ENCODE peak calls at places on chromosomes 16 and 17, in five cellular contexts. P is GM20000, X is uterus, Q is cardiac muscle cell, E is foreskin fibroblast. S is an unnamed sample.

GRCh38 chr17:81335388-81336157 is 40.5 kb upstream of the SLC38A10 start:
- DNase-seq in E (no peak), P (no peak), X (no peak), Q (no peak), S (no peak)

GRCh38 chr17:55609737-55610201 is 98.5 kb upstream of the SMIM36 start:
- DNase-seq in E (peak), X (no peak), P (no peak), Q (peak), S (no peak)

GRCh38 chr16:25395528-25395927 is 137.9 kb upstream of the ZKSCAN2 start:
- DNase-seq in E (no peak), X (no peak), P (no peak), Q (no peak), S (no peak)

GRCh38 chr17:72145972-72146755 is 25.3 kb downstream of the SOX9 start:
- DNase-seq in P (no peak), X (no peak), Q (no peak), E (peak), S (no peak)

GRCh38 chr17:72717676-72718075 is 374.8 kb downstream of the SLC39A11 start:
- DNase-seq in E (no peak), X (no peak), P (no peak), Q (no peak), S (no peak)

GRCh38 chr17:61411114-61411943 is 11.7 kb downstream of the TBX2 start:
- DNase-seq in X (peak), Q (peak), E (peak), P (peak), S (no peak)

GRCh38 chr16:24776486-24777220 is 47.2 kb downstream of the TNRC6A start:
- DNase-seq in P (no peak), E (peak), X (no peak), Q (no peak), S (no peak)

GRCh38 chr16:84541999-84542876 is 37.8 kb upstream of the MEAK7 start:
- DNase-seq in P (no peak), X (no peak), E (peak), Q (no peak), S (no peak)

GRCh38 chr17:78088529-78088928 is 40.0 kb downstream of the TMC6 start:
- DNase-seq in E (no peak), Q (no peak), P (no peak), X (no peak), S (no peak)

GRCh38 chr16:11389631-11390565 is 44.6 kb downstream of the RMI2 start:
- DNase-seq in Q (no peak), P (peak), E (no peak), X (no peak), S (no peak)

GRCh38 chr16:15973460-15973859 is 24.0 kb downstream of the ABCC1 start:
- DNase-seq in E (no peak), Q (no peak), X (no peak), P (no peak), S (no peak)

GRCh38 chr16:59848314-59848713 is 1114.2 kb upstream of the GOT2 start:
- DNase-seq in Q (no peak), X (no peak), P (no peak), E (peak), S (no peak)

GRCh38 chr16:65185379-65185778 is 63.5 kb upstream of the CDH11 start:
- DNase-seq in P (no peak), Q (no peak), X (no peak), E (no peak), S (no peak)

GRCh38 chr16:73179671-73180370 is 131.9 kb upstream of the ZFHX3 start:
- DNase-seq in X (peak), E (no peak), Q (no peak), P (no peak), S (no peak)

GRCh38 chr17:11896199-11896598 is 101.1 kb downstream of the ZNF18 start:
- DNase-seq in E (no peak), X (no peak), Q (no peak), P (no peak), S (no peak)

GRCh38 chr16:85079785-85080602 is 32.3 kb downstream of the CIBAR2 start:
- DNase-seq in E (no peak), P (no peak), X (no peak), Q (no peak), S (no peak)

GRCh38 chr16:24151482-24151939 is 104.6 kb upstream of the CACNG3 start:
- DNase-seq in P (no peak), E (no peak), X (no peak), Q (peak), S (no peak)

GRCh38 chr17:42507671-42508070 is 28.4 kb upstream of the NAGLU start:
- DNase-seq in P (no peak), E (no peak), Q (no peak), X (no peak), S (no peak)

GRCh38 chr17:19703106-19703775 is 13.1 kb downstream of the SLC47A2 start:
- DNase-seq in X (no peak), P (no peak), E (no peak), Q (peak), S (no peak)

GRCh38 chr17:58344791-58345157 is 7.2 kb downstream of the SUPT4H1 start:
- DNase-seq in P (no peak), X (no peak), E (no peak), Q (no peak), S (no peak)

GRCh38 chr16:11497329-11497805 is 89.4 kb downstream of the LITAF start:
- DNase-seq in E (peak), P (no peak), X (peak), Q (peak), S (peak)

GRCh38 chr16:74448990-74449389 is 27.7 kb upstream of the CLEC18B start:
- DNase-seq in P (no peak), E (peak), Q (no peak), X (peak), S (no peak)

GRCh38 chr17:57819273-57819672 is 30.6 kb downstream of the MRPS23 start:
- DNase-seq in P (no peak), E (no peak), Q (no peak), X (no peak), S (no peak)

GRCh38 chr16:71600822-71601221 is 23.9 kb upstream of the TAT start:
- DNase-seq in E (no peak), P (no peak), X (no peak), Q (no peak), S (no peak)

GRCh38 chr17:5413682-5414081 is 5.8 kb downstream of the NUP88 start:
- DNase-seq in Q (no peak), P (no peak), E (peak), X (no peak), S (no peak)

GRCh38 chr17:32998893-32999240 is 7.2 kb downstream of the SPACA3 start:
- DNase-seq in E (peak), X (no peak), Q (no peak), P (no peak), S (no peak)

DNA sequence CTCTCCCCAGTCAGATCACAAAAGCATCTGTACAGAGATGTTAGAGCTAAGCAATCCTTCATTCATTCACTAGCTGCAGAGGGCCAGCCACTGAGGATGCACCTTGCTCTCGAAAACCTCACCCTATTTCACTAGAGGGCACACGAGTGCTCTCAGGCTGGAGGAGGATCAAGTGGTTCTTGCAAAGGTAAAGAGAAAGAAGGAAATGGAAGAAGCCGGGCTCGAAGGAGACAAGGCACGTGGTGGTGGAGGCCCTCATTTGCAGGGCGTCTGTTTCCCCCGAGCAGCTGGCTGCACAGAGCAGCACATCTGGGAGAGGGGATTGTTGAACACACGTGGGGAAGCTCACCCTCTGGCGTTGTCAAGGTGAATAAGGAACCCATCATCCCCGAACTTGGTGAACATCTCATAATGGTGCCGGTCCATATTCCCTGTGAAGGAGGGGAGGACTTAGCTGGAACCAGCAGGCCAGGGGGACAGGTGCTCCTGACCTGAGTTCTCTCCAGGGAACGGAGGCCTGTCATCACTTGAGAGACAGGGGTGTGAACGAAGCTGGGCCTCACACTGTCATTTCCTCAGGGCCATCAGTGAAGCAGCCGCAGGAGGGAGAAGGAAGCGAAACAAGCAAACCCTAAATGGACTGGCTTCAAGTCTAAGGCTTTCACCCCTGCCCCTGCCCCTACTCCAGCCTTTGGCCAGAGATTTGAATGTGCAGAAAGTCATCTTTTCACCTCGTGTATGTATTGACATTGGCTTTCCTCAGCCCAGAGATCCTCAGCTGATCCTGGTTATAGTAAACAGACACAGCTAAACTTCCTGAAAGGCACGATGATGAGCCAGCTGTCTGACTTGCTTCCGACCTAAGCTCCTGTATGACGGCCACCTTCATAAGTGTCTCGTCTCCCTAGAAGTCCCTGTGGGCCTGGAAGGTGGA is 27.6 kb downstream of the PRKAR1A start:
- DNase-seq in X (peak), Q (peak), P (no peak), E (peak), S (no peak)
- TF ChIP-seq CTCF in X (peak), Q (peak), P (peak), E (peak), S (no peak)

GRCh38 chr16:88834670-88835069 is 22.1 kb downstream of the GALNS start:
- DNase-seq in P (no peak), Q (no peak), X (no peak), E (no peak), S (no peak)

GRCh38 chr16:88833086-88833485 is 21.4 kb upstream of the APRT start:
- DNase-seq in X (no peak), Q (no peak), E (no peak), P (no peak), S (no peak)

GRCh38 chr16:88830783-88831182 is 19.1 kb upstream of the APRT start:
- DNase-seq in E (no peak), Q (no peak), P (no peak), X (no peak), S (no peak)

GRCh38 chr16:88830250-88830649 is 18.5 kb upstream of the APRT start:
- DNase-seq in P (no peak), Q (peak), X (no peak), E (no peak), S (no peak)

GRCh38 chr16:88831838-88832237 is 20.1 kb upstream of the APRT start:
- DNase-seq in E (peak), X (no peak), P (no peak), Q (no peak), S (no peak)
- TF ChIP-seq CTCF in E (no peak), X (no peak), P (no peak), Q (no peak), S (no peak)

DNA sequence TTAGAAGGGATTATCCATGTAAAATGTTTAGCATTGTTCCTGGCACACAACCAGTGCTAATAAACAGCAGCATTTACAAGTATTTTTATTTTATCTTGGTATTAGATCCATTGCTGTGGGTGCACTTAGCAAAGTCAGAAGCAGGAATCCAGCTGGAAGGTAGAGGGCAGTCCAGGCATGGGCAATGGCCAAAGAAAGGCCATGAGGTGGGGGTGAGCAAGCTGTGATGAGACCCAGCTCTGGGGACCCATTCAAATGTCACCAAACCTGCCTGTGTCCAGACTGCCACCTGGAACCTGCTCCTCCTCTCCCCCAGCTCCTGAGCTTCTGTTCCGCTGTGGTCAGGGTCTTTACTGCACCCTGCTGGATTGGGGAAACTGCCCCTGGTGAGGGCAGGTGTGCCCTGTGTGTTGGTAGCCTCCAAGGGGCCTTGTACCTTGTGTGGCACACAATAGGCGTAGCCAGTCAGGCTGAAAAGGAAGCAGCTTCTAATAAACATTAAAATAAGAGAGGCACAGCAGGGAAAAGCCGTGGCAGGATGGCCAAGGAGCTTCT is 118.0 kb upstream of the CRHR1 start:
- DNase-seq in Q (no peak), P (no peak), X (no peak), E (no peak), S (no peak)
- TF ChIP-seq CTCF in Q (no peak), P (no peak), X (no peak), E (no peak), S (no peak)

GRCh38 chr17:75979705-75980187 is 706 bp downstream of the TEN1 start:
- DNase-seq in Q (no peak), P (no peak), X (no peak), E (peak), S (no peak)

GRCh38 chr17:75980188-75981018 is 1.4 kb downstream of the TEN1 start:
- DNase-seq in E (no peak), X (no peak), Q (no peak), P (no peak), S (no peak)

GRCh38 chr17:75981019-75981615 is 2.1 kb downstream of the TEN1 start:
- DNase-seq in X (no peak), E (no peak), P (no peak), Q (no peak), S (no peak)

GRCh38 chr17:75976175-75976848 is 2.7 kb downstream of the ACOX1 start:
- DNase-seq in E (peak), X (no peak), Q (no peak), P (no peak), S (no peak)

DNA sequence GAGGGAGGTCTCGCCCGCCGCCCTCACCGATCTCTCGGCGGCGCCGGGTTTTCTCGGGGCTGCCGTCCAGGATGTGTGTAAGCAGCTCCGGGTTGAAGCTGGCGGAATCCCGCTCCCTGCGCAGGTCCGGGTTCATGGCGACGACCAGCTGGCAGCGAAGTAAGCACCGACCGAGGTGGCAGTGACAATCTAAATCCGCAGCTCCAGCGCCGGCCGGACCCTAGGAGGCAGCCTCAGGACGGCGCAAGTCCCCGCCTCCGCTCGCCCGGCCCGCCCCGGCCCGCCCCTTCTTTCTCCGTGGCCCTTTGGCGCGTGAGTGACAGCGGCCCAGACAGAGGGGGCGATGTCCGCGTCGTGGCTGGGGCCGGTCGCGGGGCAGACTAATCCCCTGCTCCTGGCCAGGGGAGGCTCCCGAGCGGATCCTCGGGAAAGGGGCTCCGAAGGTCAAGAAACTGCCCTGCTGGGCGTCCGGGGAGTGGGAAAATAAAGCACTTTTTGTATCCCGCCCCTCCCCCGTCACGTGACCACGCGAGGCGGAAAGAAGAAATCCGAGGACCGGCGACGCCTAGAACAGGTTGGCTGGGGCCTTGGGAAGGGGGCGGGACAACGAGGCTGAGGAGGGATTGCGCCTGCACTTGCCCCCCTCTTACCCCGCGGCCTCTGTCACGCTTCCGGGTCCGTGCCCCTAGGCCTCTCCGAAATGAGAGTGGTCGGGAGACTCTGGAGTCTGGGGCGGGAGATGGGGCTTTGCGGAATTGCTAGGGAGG is at the start of the genes ACOX1 and TEN1:
- DNase-seq in E (peak), P (peak), Q (peak), X (peak), S (peak)
- TF ChIP-seq CTCF in E (peak), P (peak), Q (peak), X (peak), S (no peak)

GRCh38 chr17:65531508-65532431 is 29.7 kb downstream of the AXIN2 start:
- DNase-seq in E (peak), P (no peak), Q (peak), X (peak), S (peak)
- TF ChIP-seq CTCF in E (peak), P (no peak), Q (peak), X (peak), S (no peak)

GRCh38 chr17:74387365-74388218 is 20.3 kb downstream of the GPR142 start:
- DNase-seq in Q (no peak), P (no peak), X (no peak), E (no peak), S (no peak)
- TF ChIP-seq CTCF in Q (no peak), P (no peak), X (no peak), E (no peak), S (no peak)

DNA sequence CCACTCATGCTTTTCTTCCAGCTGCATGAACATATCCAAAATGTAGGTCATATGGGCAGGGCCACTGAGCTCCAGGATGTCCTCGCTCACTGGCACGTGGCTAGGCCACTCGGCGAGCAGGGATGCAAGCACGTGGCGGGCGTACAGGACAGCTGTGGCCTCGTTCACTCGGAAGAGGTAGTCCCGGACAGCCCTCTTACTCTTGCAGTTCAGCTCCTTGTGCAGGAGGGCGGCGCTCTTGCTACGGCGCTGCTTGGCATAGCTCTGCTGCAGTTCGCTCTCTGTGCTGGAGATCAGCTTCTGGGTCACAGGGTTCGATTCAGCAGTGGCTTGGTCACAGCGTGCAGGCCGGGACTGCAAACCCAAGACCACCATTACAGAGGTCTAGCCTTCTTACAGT is 53.1 kb upstream of the ATP2A3 start:
- DNase-seq in P (no peak), E (no peak), X (no peak), Q (no peak), S (no peak)
- TF ChIP-seq CTCF in P (peak), E (no peak), X (no peak), Q (no peak), S (no peak)

S was measured in omental fat pad.